ENCODE peak calls at places on chromosomes 11 and 22, in nine cellular contexts. X, U, D, C, K, S, Z, T and B are unnamed samples.

GRCh38 chr11:85951428-85952107 is 96.4 kb downstream of the CCDC83 start:
- DNase-seq in X (no peak), U (no peak), D (no peak), C (no peak), K (no peak), S (no peak), Z (no peak), T (no peak), B (no peak)

GRCh38 chr11:86292912-86293606 is 9.0 kb upstream of the HIKESHI start:
- DNase-seq in X (no peak), U (no peak), D (no peak), C (no peak), K (no peak), S (no peak), Z (no peak), T (no peak), B (no peak)

GRCh38 chr11:82867495-82868082 is 32.6 kb downstream of the PRCP start:
- DNase-seq in X (peak), U (peak), D (peak), C (peak), K (peak), S (peak), Z (peak), T (peak), B (peak)

GRCh38 chr22:46977656-46978343 is 215.3 kb downstream of the TBC1D22A start:
- DNase-seq in X (no peak), U (no peak), D (no peak), C (no peak), K (no peak), S (no peak), Z (no peak), T (no peak), B (no peak)

GRCh38 chr11:69006816-69007215 is 6.2 kb downstream of the MRGPRF start:
- DNase-seq in X (no peak), U (no peak), D (no peak), C (no peak), K (no peak), S (no peak), Z (no peak), T (no peak), B (no peak)

GRCh38 chr22:19578180-19579004 is 54.2 kb upstream of the CLDN5 start:
- DNase-seq in X (no peak), U (no peak), D (no peak), C (no peak), K (no peak), S (no peak), Z (no peak), T (no peak), B (no peak)

GRCh38 chr11:126400019-126400962 is 44.8 kb downstream of the ST3GAL4 start:
- DNase-seq in X (no peak), U (no peak), D (no peak), C (no peak), K (no peak), S (no peak), Z (no peak), T (no peak), B (no peak)

GRCh38 chr11:83449338-83449913 is 163.3 kb upstream of the CCDC90B start:
- DNase-seq in X (no peak), U (peak), D (no peak), C (no peak), K (no peak), S (no peak), Z (no peak), T (no peak), B (no peak)

GRCh38 chr22:22093743-22094142 is 111.2 kb upstream of the TOP3B start:
- DNase-seq in X (no peak), U (no peak), D (no peak), C (no peak), K (no peak), S (no peak), Z (no peak), T (no peak), B (no peak)

GRCh38 chr11:65180877-65181568 is 705 bp upstream of the CAPN1 start:
- DNase-seq in X (peak), U (peak), D (peak), C (peak), K (peak), S (peak), Z (peak), T (peak), B (peak)

GRCh38 chr22:41587347-41587723 is 2.3 kb downstream of the PMM1 start:
- DNase-seq in X (no peak), U (no peak), D (no peak), C (no peak), K (no peak), S (no peak), Z (no peak), T (no peak), B (no peak)

GRCh38 chr11:90220391-90220790 is 2.5 kb downstream of the CHORDC1 start:
- DNase-seq in X (no peak), U (peak), D (no peak), C (no peak), K (no peak), S (no peak), Z (no peak), T (peak), B (no peak)

GRCh38 chr22:23696326-23696851 is 5.6 kb downstream of the RGL4 start:
- DNase-seq in X (no peak), U (no peak), D (no peak), C (no peak), K (no peak), S (no peak), Z (peak), T (no peak), B (no peak)

GRCh38 chr11:74520316-74520715 is 26.8 kb upstream of the LIPT2 start:
- DNase-seq in X (no peak), U (no peak), D (no peak), C (no peak), K (no peak), S (no peak), Z (no peak), T (no peak), B (no peak)

GRCh38 chr22:46367707-46368191 is 32.2 kb downstream of the TRMU start:
- DNase-seq in X (peak), U (peak), D (peak), C (peak), K (peak), S (peak), Z (peak), T (peak), B (peak)

GRCh38 chr11:44628730-44629361 is 63.4 kb downstream of the CD82 start:
- DNase-seq in X (no peak), U (no peak), D (no peak), C (no peak), K (no peak), S (no peak), Z (no peak), T (no peak), B (peak)

GRCh38 chr11:3700410-3700809 is 29.2 kb upstream of the CHRNA10 start:
- DNase-seq in X (no peak), U (no peak), D (no peak), C (no peak), K (no peak), S (no peak), Z (no peak), T (no peak), B (no peak)

GRCh38 chr22:50717709-50718351 is 20.2 kb upstream of the ACR start:
- DNase-seq in X (no peak), U (no peak), D (no peak), C (no peak), K (no peak), S (no peak), Z (peak), T (no peak), B (no peak)

GRCh38 chr11:27183672-27184457 is 143.2 kb downstream of the BBOX1 start:
- DNase-seq in X (peak), U (peak), D (peak), C (peak), K (peak), S (peak), Z (peak), T (peak), B (peak)

GRCh38 chr11:65454696-65455456 is 32.3 kb downstream of the NEAT1 start:
- DNase-seq in X (peak), U (peak), D (peak), C (peak), K (peak), S (peak), Z (peak), T (peak), B (peak)

GRCh38 chr11:2465201-2466068 is 20.6 kb downstream of the KCNQ1 start:
- DNase-seq in X (no peak), U (no peak), D (no peak), C (no peak), K (no peak), S (no peak), Z (no peak), T (no peak), B (no peak)

GRCh38 chr11:57283231-57283990 is 41.3 kb downstream of the TNKS1BP1 start:
- DNase-seq in X (no peak), U (no peak), D (no peak), C (no peak), K (peak), S (no peak), Z (no peak), T (no peak), B (no peak)

GRCh38 chr22:27612075-27612474 is 189.5 kb downstream of the MN1 start:
- DNase-seq in X (no peak), U (no peak), D (peak), C (no peak), K (no peak), S (no peak), Z (no peak), T (no peak), B (no peak)

GRCh38 chr11:114040706-114041211 is 18.8 kb upstream of the ZBTB16 start:
- DNase-seq in X (no peak), U (peak), D (no peak), C (no peak), K (no peak), S (no peak), Z (no peak), T (peak), B (peak)

GRCh38 chr11:132050577-132051180 is 680.3 kb downstream of the NTM start:
- DNase-seq in X (no peak), U (no peak), D (no peak), C (no peak), K (peak), S (no peak), Z (no peak), T (no peak), B (no peak)

GRCh38 chr11:75576445-75577049 is 14.5 kb downstream of the SERPINH1 start:
- DNase-seq in X (no peak), U (peak), D (no peak), C (no peak), K (peak), S (no peak), Z (peak), T (no peak), B (peak)

GRCh38 chr11:126194121-126194543 is 17.3 kb downstream of the RPUSD4 start:
- DNase-seq in X (no peak), U (peak), D (peak), C (peak), K (peak), S (peak), Z (peak), T (peak), B (peak)

GRCh38 chr11:61968758-61969390 is 1.4 kb upstream of the FTH1 start:
- DNase-seq in X (no peak), U (no peak), D (no peak), C (no peak), K (no peak), S (no peak), Z (no peak), T (no peak), B (no peak)
- H2AFZ ChIP-seq in X (no peak), U (peak), D (peak), C (no peak), K (no peak), S (no peak), Z (peak), T (no peak), B (peak)

DNA sequence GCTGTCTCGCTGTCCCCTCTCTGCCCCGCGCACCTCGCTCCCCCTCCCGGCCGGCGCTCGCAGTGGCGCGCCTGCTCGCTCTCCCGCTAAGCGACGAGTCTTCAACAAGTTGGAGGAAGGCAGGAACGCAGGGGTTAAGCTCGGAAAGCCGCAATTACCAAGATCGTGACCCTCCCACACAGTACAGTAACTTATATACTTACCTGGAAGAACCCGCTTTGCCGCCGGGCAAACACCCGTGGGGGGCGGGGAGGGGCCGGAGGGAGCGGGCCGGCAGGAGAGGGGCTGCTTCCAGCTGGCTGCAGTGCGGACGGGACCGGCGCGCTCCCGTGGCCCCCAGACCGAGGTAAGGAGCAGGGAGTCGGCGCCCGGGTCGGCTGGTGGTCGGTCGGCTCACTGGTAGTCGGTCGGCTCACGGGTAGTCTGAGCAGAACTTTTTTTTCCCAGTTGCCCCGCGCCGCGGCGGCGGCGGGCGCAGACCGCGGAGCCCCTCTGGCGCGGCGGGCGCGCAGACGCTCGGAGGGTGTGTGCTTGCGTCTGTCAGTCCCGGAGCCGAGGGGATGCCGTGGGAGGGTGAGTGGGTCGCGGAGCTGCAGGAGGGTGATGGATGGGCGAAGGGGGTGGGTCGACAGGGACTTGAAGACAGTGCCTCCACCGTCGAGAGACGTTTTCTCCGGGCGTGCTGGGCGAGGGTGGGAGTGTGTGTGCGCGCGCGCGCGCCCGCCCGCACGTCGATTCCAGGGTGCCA is 101.2 kb upstream of the HSD17B12 start:
- DNase-seq in X (no peak), U (peak), D (peak), C (peak), K (peak), S (no peak), Z (peak), T (peak), B (peak)
- TF ChIP-seq EZH2phosphoT487 in X (no peak), U (no peak), D (no peak), C (peak), K (no peak), S (no peak), Z (no peak), T (no peak), B (peak)

DNA sequence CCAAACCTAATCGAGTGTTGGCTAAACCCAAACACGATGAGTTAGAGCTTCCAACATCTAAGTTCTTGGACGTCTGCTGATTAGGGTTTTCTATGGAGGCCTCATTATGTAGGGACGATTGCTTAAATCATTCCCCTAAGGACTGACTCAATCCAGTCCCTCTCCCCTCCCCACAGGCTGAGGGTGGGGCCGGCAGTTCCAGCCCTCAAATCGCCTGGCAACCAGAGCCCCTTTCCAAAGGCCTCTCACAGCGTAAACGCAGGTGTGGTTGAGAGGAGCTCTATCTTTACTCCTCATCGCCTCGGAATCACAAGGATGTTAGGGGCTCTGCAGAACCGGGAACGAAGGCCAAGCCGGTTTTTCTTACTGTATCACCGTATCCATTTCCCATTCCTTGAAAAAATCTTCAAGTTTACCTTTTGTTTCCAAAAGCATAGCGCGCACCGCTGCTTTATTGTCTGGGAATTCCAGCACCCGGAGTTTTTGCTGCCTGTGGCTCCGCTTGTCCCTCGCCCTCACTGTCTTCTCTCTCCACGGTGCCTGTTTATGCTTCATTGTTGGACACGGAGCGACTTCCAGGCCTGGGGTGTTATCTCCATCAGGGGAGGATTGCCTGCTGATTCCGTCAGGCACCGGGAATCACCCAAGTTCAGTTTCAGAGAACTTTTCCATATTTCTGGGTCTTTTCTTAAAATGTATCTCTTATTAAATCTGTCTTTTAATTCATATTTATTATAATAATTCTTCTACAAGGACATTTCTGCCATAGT is 13.8 kb upstream of the IFITM3 start:
- DNase-seq in X (no peak), U (no peak), D (no peak), C (peak), K (peak), S (no peak), Z (no peak), T (no peak), B (peak)
- H2AFZ ChIP-seq in X (no peak), U (peak), D (no peak), C (peak), K (peak), S (no peak), Z (no peak), T (no peak), B (peak)

DNA sequence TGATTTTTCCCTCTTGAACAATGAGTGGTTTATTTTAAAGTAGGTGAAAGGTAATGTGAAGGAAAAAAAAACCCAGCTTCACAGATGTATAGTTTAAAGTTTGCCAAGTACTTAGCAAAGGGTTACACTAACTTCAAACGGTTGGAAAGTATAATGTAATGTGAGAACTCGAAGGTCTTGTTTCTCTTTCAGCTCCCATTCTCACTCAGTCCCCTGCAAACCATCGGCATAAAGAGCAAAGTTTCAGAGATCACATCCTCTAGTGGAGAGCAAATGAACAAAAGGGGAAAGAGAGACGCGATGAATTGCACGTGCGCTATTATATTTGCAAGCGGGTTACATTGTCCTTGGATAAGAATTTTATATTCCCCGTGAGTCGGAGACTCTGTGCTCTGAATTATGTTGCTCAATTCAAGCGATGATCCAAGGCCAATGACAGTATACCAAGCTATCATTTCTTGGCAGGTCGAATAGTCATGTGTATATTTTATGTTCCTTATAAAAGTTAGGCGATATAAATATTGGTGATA is 37.6 kb upstream of the BIRC3 start:
- DNase-seq in X (no peak), U (peak), D (no peak), C (no peak), K (peak), S (peak), Z (no peak), T (peak), B (peak)
- TF ChIP-seq EZH2phosphoT487 in X (no peak), U (no peak), D (no peak), C (no peak), K (no peak), S (no peak), Z (no peak), T (no peak), B (no peak)

GRCh38 chr11:32259641-32260081 is 168.8 kb downstream of the RCN1 start:
- DNase-seq in X (no peak), U (peak), D (no peak), C (no peak), K (no peak), S (peak), Z (no peak), T (peak), B (peak)

GRCh38 chr11:32255876-32256275 is 165.0 kb downstream of the RCN1 start:
- DNase-seq in X (no peak), U (no peak), D (no peak), C (peak), K (no peak), S (no peak), Z (no peak), T (no peak), B (peak)
- H2AFZ ChIP-seq in X (no peak), U (no peak), D (no peak), C (peak), K (peak), S (no peak), Z (no peak), T (no peak), B (no peak)

GRCh38 chr11:67002297-67002913 is 20.5 kb upstream of the SYT12 start:
- DNase-seq in X (no peak), U (no peak), D (no peak), C (peak), K (peak), S (no peak), Z (no peak), T (no peak), B (no peak)

GRCh38 chr11:67001332-67001731 is 21.6 kb upstream of the SYT12 start:
- DNase-seq in X (no peak), U (no peak), D (no peak), C (no peak), K (no peak), S (no peak), Z (no peak), T (no peak), B (no peak)

GRCh38 chr11:67002921-67003411 is 20.0 kb upstream of the SYT12 start:
- DNase-seq in X (no peak), U (no peak), D (no peak), C (no peak), K (peak), S (no peak), Z (no peak), T (no peak), B (no peak)

GRCh38 chr11:67010296-67010905 is 12.5 kb upstream of the SYT12 start:
- DNase-seq in X (no peak), U (no peak), D (peak), C (no peak), K (no peak), S (no peak), Z (no peak), T (no peak), B (no peak)

DNA sequence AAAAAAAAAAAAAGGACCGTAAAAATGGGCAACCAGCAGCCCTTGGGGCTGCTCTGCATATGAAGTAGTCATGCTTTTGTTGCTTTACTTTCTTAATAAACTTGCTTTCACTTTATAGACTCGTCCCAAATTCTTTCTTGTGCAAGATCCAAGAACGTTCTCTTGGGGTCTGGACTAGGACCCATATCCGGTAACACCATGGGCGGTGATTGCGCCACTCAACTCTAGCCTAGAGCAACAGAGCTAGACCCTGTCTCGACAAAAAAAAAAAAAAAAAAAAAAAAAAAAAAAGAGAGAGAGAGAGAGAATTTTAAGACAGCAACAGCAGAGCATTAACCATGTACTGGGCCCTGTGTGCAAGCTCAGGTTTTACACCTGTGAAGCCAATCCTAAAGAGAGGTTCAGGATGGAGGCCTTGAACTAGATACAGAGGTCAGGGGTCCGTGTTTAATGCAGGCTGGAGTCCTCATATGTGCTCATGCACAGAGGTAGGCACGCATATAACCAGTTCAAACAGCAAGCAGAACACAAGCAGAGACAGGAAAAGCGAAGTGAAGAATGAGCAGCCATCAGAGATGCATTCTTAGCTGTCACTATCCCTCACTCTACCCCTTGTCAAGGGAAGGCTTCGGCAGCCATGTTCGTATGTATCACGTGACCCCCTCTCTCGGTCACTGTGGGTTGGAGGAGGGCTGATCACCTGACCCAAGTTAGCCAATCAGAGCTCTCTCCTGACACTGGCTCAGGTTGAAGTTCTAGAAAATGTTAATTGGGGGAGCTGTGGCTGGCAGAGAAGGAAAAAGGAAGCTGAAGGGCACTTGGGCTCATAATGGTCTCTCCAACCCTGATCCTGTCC is 16.7 kb upstream of the SYT12 start:
- DNase-seq in X (peak), U (peak), D (peak), C (peak), K (peak), S (peak), Z (peak), T (peak), B (no peak)
- TF ChIP-seq EZH2phosphoT487 in X (no peak), U (no peak), D (no peak), C (no peak), K (no peak), S (no peak), Z (no peak), T (no peak), B (no peak)

GRCh38 chr11:88367310-88367709 is 29.8 kb upstream of the CTSC start:
- DNase-seq in X (no peak), U (no peak), D (no peak), C (no peak), K (no peak), S (no peak), Z (no peak), T (no peak), B (no peak)
- H2AFZ ChIP-seq in X (no peak), U (no peak), D (no peak), C (no peak), K (no peak), S (no peak), Z (no peak), T (no peak), B (no peak)